ENCODE peak calls at places on chromosomes 3 and 15, in five cellular contexts. Q, K, I, M and S are unnamed samples.
A peak's percentile ranks its signal among the peaks of the same experiment; 100 is the strongest.

GRCh38 chr3:105093853-105094252 is 272.9 kb upstream of the ALCAM start:
- DNase-seq in Q (no peak), I (no peak), M (no peak), K (no peak), S (no peak)

GRCh38 chr3:190568036-190568435 is 54.2 kb downstream of the IL1RAP start:
- DNase-seq in Q (no peak), M (no peak), I (no peak), K (no peak), S (no peak)

GRCh38 chr3:143414571-143415253 is 295.1 kb downstream of the CHST2 start:
- DNase-seq in K (no peak), Q (no peak), M (no peak), I (no peak), S (no peak)

GRCh38 chr3:50210510-50211367 is 5.7 kb downstream of the SLC38A3 start:
- DNase-seq in K (no peak), I (no peak), M (no peak), Q (no peak), S (no peak)

GRCh38 chr3:9213019-9213646 is 36.3 kb downstream of the SRGAP3 start:
- DNase-seq in M (no peak), Q (no peak), K (no peak), I (no peak), S (no peak)

GRCh38 chr15:32715276-32715675 is 2.5 kb upstream of the GREM1 start:
- DNase-seq in K (no peak), Q (no peak), I (peak; percentile 9), M (no peak), S (no peak)

GRCh38 chr3:127637546-127637945 is 8.6 kb downstream of the PODXL2 start:
- DNase-seq in M (no peak), K (peak; percentile 74), Q (no peak), I (no peak), S (no peak)

GRCh38 chr15:83474578-83474977 is 27.4 kb downstream of the SH3GL3 start:
- DNase-seq in K (no peak), I (no peak), M (no peak), Q (no peak), S (no peak)

GRCh38 chr3:65128346-65128745 is 440.5 kb upstream of the ADAMTS9 start:
- DNase-seq in I (no peak), K (no peak), Q (no peak), M (no peak), S (no peak)

GRCh38 chr15:25714538-25714840 is 148.6 kb downstream of the ATP10A start:
- DNase-seq in M (no peak), Q (no peak), I (no peak), K (no peak), S (no peak)

GRCh38 chr15:70324001-70324974 is 226.6 kb upstream of the TLE3 start:
- DNase-seq in Q (no peak), I (no peak), K (no peak), M (no peak), S (no peak)

GRCh38 chr3:130773371-130773770 is 26.7 kb upstream of the PIK3R4 start:
- DNase-seq in K (no peak), M (no peak), Q (no peak), I (no peak), S (no peak)

GRCh38 chr3:414063-414462 is 217.5 kb downstream of the CHL1 start:
- DNase-seq in M (no peak), K (peak; percentile 54), I (peak; percentile 32), Q (no peak), S (no peak)

GRCh38 chr15:74625693-74626092 is 10.1 kb downstream of the CLK3 start:
- DNase-seq in Q (no peak), M (no peak), I (no peak), K (no peak), S (no peak)

GRCh38 chr15:75928680-75929608 is 25.3 kb downstream of the FBXO22 start:
- DNase-seq in Q (no peak), M (no peak), I (no peak), K (peak; percentile 38), S (no peak)

GRCh38 chr3:9201278-9201677 is 48.2 kb downstream of the SRGAP3 start:
- DNase-seq in Q (no peak), I (no peak), M (no peak), K (no peak), S (no peak)

GRCh38 chr15:47511241-47511640 is 206.1 kb upstream of the SEMA6D start:
- DNase-seq in M (no peak), I (no peak), Q (no peak), K (no peak), S (no peak)

GRCh38 chr15:58521293-58521991 is 89.7 kb downstream of the LIPC start:
- DNase-seq in M (no peak), Q (no peak), K (peak; percentile 97), I (peak; percentile 96), S (peak; percentile 13)

GRCh38 chr15:33244471-33244870 is 50.0 kb upstream of the FMN1 start:
- DNase-seq in Q (no peak), K (no peak), I (no peak), M (no peak), S (no peak)

GRCh38 chr3:41683666-41684350 is 278.1 kb downstream of the ULK4 start:
- DNase-seq in I (peak; percentile 96), M (no peak), K (no peak), Q (no peak), S (no peak)

GRCh38 chr3:111739241-111739952 is 119.7 kb upstream of the PHLDB2 start:
- DNase-seq in I (peak; percentile 73), M (no peak), Q (no peak), K (no peak), S (no peak)

GRCh38 chr3:151058742-151059141 is 26.7 kb upstream of the MED12L start:
- DNase-seq in I (no peak), Q (no peak), K (no peak), M (no peak), S (no peak)

GRCh38 chr15:55740981-55741591 is 1.9 kb downstream of the PRTG start:
- DNase-seq in K (no peak), M (no peak), Q (no peak), I (no peak), S (no peak)

GRCh38 chr3:48795997-48796732 is 51.5 kb downstream of the PRKAR2A start:
- DNase-seq in K (no peak), I (no peak), M (no peak), Q (no peak), S (no peak)

GRCh38 chr15:66917904-66918448 is 147.4 kb upstream of the SMAD3 start:
- DNase-seq in I (no peak), K (no peak), Q (no peak), M (no peak), S (no peak)

GRCh38 chr15:37101634-37102314 is 1.4 kb upstream of the MEIS2 start:
- DNase-seq in Q (no peak), I (peak; percentile 78), K (no peak), M (no peak), S (no peak)

GRCh38 chr15:67154249-67154648 is 88.8 kb downstream of the SMAD3 start:
- DNase-seq in I (no peak), Q (no peak), K (no peak), M (no peak), S (no peak)

GRCh38 chr3:110243081-110243480 is 828.5 kb upstream of the NECTIN3 start:
- DNase-seq in K (no peak), I (no peak), Q (no peak), M (no peak), S (no peak)

GRCh38 chr15:57084178-57084577 is 165.7 kb downstream of the TCF12 start:
- DNase-seq in Q (no peak), K (no peak), M (no peak), I (no peak), S (no peak)

GRCh38 chr3:140699516-140700231 is 21.8 kb downstream of the TRIM42 start:
- DNase-seq in K (no peak), I (no peak), Q (no peak), M (no peak), S (no peak)

GRCh38 chr15:31098953-31099740 is 2.4 kb downstream of the TRPM1 start:
- DNase-seq in M (no peak), K (no peak), Q (no peak), I (peak; percentile 65), S (no peak)